ENCODE peak calls at places on chromosome 17, in four cellular contexts. Y is AG04449, C is MM.1S, W is Calu3. P is an unnamed sample.
A peak's percentile ranks its signal among the peaks of the same experiment; 100 is the strongest.

GRCh38 chr17:59643159-59643857 is 23.6 kb downstream of the CLTC start:
- DNase-seq in Y (no peak), W (no peak), C (no peak), P (no peak)

GRCh38 chr17:49224997-49225337 is 5.6 kb downstream of the PHOSPHO1 start:
- DNase-seq in Y (no peak), C (no peak), W (no peak), P (no peak)

GRCh38 chr17:12613566-12613965 is 52.1 kb upstream of the MYOCD start:
- DNase-seq in Y (no peak), C (no peak), W (no peak), P (no peak)

GRCh38 chr17:3594056-3594810 is 15.0 kb downstream of the TRPV1 start:
- DNase-seq in Y (no peak), C (no peak), W (no peak), P (no peak)

GRCh38 chr17:39193346-39193745 is 4.1 kb downstream of the CACNB1 start:
- DNase-seq in Y (no peak), C (no peak), W (no peak), P (no peak)

GRCh38 chr17:77206557-77206956 is 65.8 kb downstream of the SEC14L1 start:
- DNase-seq in Y (no peak), C (no peak), W (no peak), P (no peak)

GRCh38 chr17:18946536-18946935 is 5.4 kb upstream of the SLC5A10 start:
- DNase-seq in Y (no peak), W (no peak), C (no peak), P (no peak)

GRCh38 chr17:5592382-5592781 is 8.1 kb upstream of the NLRP1 start:
- DNase-seq in Y (no peak), W (no peak), C (peak; percentile 67), P (no peak)

GRCh38 chr17:11944587-11944986 is 52.7 kb downstream of the ZNF18 start:
- DNase-seq in Y (no peak), C (no peak), W (no peak), P (no peak)

GRCh38 chr17:1422907-1423306 is 22.9 kb upstream of the YWHAE start:
- DNase-seq in W (peak; percentile 4), Y (peak; percentile 81), C (no peak), P (peak; percentile 30)

GRCh38 chr17:27608330-27609230 is 22.4 kb upstream of the LGALS9 start:
- DNase-seq in Y (no peak), C (no peak), W (no peak), P (peak; percentile 47)

GRCh38 chr17:47087093-47087492 is 102.0 kb downstream of the CDC27 start:
- DNase-seq in Y (no peak), W (no peak), C (no peak), P (no peak)

GRCh38 chr17:39246274-39246673 is 20.5 kb upstream of the STAC2 start:
- DNase-seq in W (no peak), C (no peak), Y (no peak), P (no peak)

GRCh38 chr17:17710728-17711541 is 29.7 kb downstream of the RAI1 start:
- DNase-seq in Y (peak; percentile 67), W (peak; percentile 89), C (no peak), P (no peak)

GRCh38 chr17:27577124-27577761 is 53.7 kb upstream of the LGALS9 start:
- DNase-seq in W (no peak), Y (no peak), C (no peak), P (no peak)

GRCh38 chr17:77638229-77638628 is 320.3 kb upstream of the TNRC6C start:
- DNase-seq in C (no peak), W (no peak), Y (no peak), P (no peak)

GRCh38 chr17:45841883-45842525 is 2.7 kb upstream of the SPPL2C start:
- DNase-seq in Y (no peak), C (no peak), W (no peak), P (no peak)

GRCh38 chr17:31580331-31581021 is 189.0 kb downstream of the RAB11FIP4 start:
- DNase-seq in W (peak; percentile 74), C (no peak), Y (no peak), P (no peak)

GRCh38 chr17:11986179-11986938 is 10.9 kb downstream of the ZNF18 start:
- DNase-seq in C (no peak), W (no peak), Y (no peak), P (no peak)

GRCh38 chr17:51056813-51057510 is 63.7 kb downstream of the SPAG9 start:
- DNase-seq in Y (peak; percentile 91), W (peak; percentile 60), C (peak; percentile 62), P (peak; percentile 34)

DNA sequence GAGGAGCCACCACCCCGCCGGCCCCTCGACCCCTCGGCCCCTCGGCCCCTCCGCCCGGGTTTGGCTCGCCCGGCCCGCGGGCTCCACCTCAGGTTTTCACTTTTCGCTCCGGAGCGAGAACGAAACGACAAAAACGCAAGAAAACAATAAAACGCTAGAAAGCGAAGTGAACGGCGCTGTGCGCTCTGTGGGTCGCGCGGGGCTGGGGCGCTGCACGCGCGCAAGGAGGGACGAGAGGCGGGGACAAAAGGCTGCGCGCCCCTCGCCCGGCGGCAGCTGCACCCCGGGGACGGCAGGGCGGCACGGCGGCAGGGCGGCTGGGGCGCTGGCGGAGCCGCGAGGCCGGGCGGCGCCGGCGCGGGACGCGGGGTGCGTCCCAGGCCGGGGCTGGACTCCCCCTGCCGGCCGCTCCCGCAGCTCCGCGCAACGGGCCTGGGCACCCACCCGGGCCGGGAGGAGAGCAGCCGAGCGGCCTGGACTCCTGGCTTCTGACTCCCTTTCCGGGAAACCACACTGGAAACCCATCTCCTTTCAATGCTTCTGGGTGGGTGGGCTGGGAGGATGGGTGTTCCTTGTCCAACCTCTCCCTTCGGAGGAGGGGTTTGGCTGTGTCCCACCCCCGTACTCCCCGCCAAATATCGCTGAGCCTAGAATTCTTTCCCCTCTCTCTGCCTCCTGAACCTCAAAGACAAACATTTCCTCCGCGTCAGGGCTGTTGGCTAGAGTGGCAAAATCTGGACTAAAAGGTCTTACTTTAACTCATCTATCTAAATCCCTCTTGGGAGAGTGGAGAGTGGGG is 9.9 kb downstream of the TBX2 start:
- DNase-seq in W (peak; percentile 76), Y (no peak), C (peak; percentile 67), P (no peak)
- TF ChIP-seq CTCF in W (peak; percentile 38), Y (peak; percentile 67), C (no peak), P (no peak)

GRCh38 chr17:43999024-43999423 is 5.4 kb upstream of the NAGS start:
- DNase-seq in W (no peak), Y (no peak), C (no peak), P (no peak)

GRCh38 chr17:43992641-43993040 is 11.8 kb upstream of the NAGS start:
- DNase-seq in Y (no peak), C (no peak), W (no peak), P (no peak)

GRCh38 chr17:43994272-43995149 is 9.9 kb upstream of the NAGS start:
- DNase-seq in W (peak; percentile 81), Y (no peak), C (peak; percentile 57), P (peak; percentile 75)

GRCh38 chr17:43998552-43998951 is 5.9 kb upstream of the NAGS start:
- DNase-seq in W (no peak), C (no peak), Y (no peak), P (no peak)

GRCh38 chr17:43995150-43995471 is 9.3 kb upstream of the NAGS start:
- DNase-seq in W (no peak), C (no peak), Y (no peak), P (no peak)
- TF ChIP-seq CTCF in W (no peak), C (no peak), Y (no peak), P (peak; percentile 39)

GRCh38 chr17:55705847-55706246 is 16.8 kb downstream of the TMEM100 start:
- DNase-seq in Y (no peak), W (no peak), C (peak; percentile 36), P (no peak)

GRCh38 chr17:55704412-55704811 is 18.3 kb downstream of the TMEM100 start:
- DNase-seq in Y (no peak), W (no peak), C (no peak), P (no peak)

GRCh38 chr17:55709440-55709839 is 13.2 kb downstream of the TMEM100 start:
- DNase-seq in C (no peak), W (no peak), Y (no peak), P (no peak)

GRCh38 chr17:55708575-55708974 is 14.1 kb downstream of the TMEM100 start:
- DNase-seq in Y (no peak), C (no peak), W (no peak), P (no peak)

GRCh38 chr17:55706808-55707773 is 15.6 kb downstream of the TMEM100 start:
- DNase-seq in C (no peak), W (no peak), Y (no peak), P (no peak)
- TF ChIP-seq CTCF in C (no peak), W (no peak), Y (no peak), P (no peak)

GRCh38 chr17:43697937-43698336 is 36.2 kb upstream of the MEOX1 start:
- DNase-seq in W (no peak), Y (no peak), C (no peak), P (no peak)

GRCh38 chr17:43696891-43697290 is 35.2 kb upstream of the MEOX1 start:
- DNase-seq in C (no peak), Y (no peak), W (no peak), P (no peak)

GRCh38 chr17:43698678-43699437 is 37.1 kb upstream of the MEOX1 start:
- DNase-seq in C (no peak), W (no peak), Y (no peak), P (no peak)

GRCh38 chr17:43694081-43694870 is 32.6 kb upstream of the MEOX1 start:
- DNase-seq in C (peak; percentile 83), Y (no peak), W (peak; percentile 86), P (peak; percentile 87)

DNA sequence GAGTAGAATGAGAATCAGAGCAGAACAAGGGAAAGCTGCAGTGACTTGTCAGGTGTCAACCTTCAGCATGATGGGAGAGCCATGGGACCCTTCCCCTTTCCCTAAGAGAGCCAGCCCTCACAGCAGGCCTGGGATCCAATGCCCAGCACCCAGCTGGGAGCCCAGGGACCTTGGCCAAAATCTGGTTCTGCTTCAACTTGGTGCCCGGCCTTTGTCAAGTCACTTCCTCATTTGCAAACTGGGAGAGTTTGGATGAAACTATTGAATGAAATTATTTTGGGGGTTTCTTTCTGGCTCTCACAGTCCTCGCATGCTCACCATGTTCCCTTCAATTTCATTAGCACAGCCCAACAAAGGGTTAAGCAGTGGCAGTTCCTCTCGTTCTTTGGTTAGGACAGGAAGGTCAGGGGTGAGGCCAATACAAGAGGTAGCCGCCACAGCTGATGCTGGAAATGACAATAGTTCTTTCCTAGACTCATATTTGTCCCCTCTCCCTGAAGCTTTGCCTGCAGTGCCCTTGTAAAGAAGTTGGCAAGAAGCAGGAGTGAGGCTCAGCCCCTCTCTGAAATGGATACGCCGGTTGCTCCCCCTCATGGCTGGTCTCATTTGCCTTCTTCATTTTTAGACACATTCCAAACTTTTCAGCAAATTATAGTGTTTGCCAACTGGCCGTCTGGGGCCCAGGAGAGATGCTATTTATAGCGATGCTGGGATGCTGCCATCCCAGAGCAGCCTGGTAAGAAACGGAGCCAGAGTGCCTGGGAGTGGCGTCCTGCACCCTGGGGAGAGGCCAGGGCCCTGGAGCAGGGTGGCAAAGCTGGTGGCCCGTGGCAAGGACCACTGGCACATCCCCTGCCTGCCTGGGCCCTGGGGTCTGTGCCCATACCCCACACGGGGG is 34.5 kb upstream of the MEOX1 start:
- DNase-seq in C (no peak), Y (no peak), W (no peak), P (no peak)
- TF ChIP-seq CTCF in C (no peak), Y (peak; percentile 9), W (no peak), P (no peak)

GRCh38 chr17:42743595-42744282 is 1.1 kb downstream of the EZH1 start:
- DNase-seq in W (peak; percentile 32), Y (no peak), C (no peak), P (no peak)
- TF ChIP-seq CTCF in W (no peak), Y (peak; percentile 17), C (peak; percentile 10), P (no peak)